ENCODE peak calls at places on chromosomes 1 and 21, in five cellular contexts. P is uterus, G is A549, H is right lobe of liver, S is thoracic aorta. I is an unnamed sample.

GRCh38 chr1:22428672-22429071 is 23.0 kb upstream of the ZBTB40 start:
- DNase-seq in G (peak), H (no peak), P (no peak), S (no peak), I (no peak)

GRCh38 chr21:45980697-45981096 is 873 bp upstream of the COL6A1 start:
- DNase-seq in S (no peak), G (no peak), H (no peak), P (no peak), I (no peak)

GRCh38 chr1:198155253-198155652 is 1.5 kb upstream of the NEK7 start:
- DNase-seq in P (no peak), G (peak), S (no peak), H (no peak), I (no peak)

GRCh38 chr1:104801344-104801743 is 1051.6 kb downstream of the AMY1C start:
- DNase-seq in G (no peak), S (no peak), P (no peak), H (no peak), I (no peak)

GRCh38 chr1:45103534-45103933 is 91.5 kb downstream of the UROD start:
- DNase-seq in H (no peak), G (no peak), P (no peak), S (no peak), I (no peak)

GRCh38 chr21:16563795-16564194 is 834.0 kb downstream of the USP25 start:
- DNase-seq in H (peak), P (no peak), S (no peak), G (peak), I (no peak)

GRCh38 chr1:150001415-150001814 is 9.1 kb downstream of the OTUD7B start:
- DNase-seq in H (no peak), S (no peak), G (no peak), P (no peak), I (no peak)

GRCh38 chr1:150127868-150128267 is 21.8 kb upstream of the PLEKHO1 start:
- DNase-seq in G (no peak), H (no peak), P (no peak), S (no peak), I (no peak)

GRCh38 chr1:163131981-163132380 is 62.8 kb downstream of the RGS4 start:
- DNase-seq in H (no peak), P (no peak), S (no peak), G (no peak), I (no peak)

GRCh38 chr1:2631136-2632050 is 1.4 kb downstream of the MMEL1 start:
- DNase-seq in H (no peak), G (no peak), S (no peak), P (no peak), I (no peak)

GRCh38 chr1:64936958-64937357 is 29.4 kb downstream of the JAK1 start:
- DNase-seq in S (no peak), G (no peak), P (no peak), H (peak), I (no peak)

GRCh38 chr21:39676054-39676771 is 63.5 kb downstream of the B3GALT5 start:
- DNase-seq in S (no peak), G (peak), H (no peak), P (peak), I (no peak)

GRCh38 chr1:15833069-15833679 is 14.3 kb upstream of the SPEN start:
- DNase-seq in G (peak), P (peak), H (peak), S (no peak), I (peak)

GRCh38 chr1:218482683-218483082 is 137.5 kb downstream of the TGFB2 start:
- DNase-seq in H (no peak), S (no peak), P (no peak), G (no peak), I (no peak)

GRCh38 chr1:29136463-29136915 is 12.8 kb upstream of the TMEM200B start:
- DNase-seq in P (peak), S (no peak), H (peak), G (no peak), I (no peak)

GRCh38 chr1:177883581-177883980 is 86.3 kb downstream of the SEC16B start:
- DNase-seq in P (no peak), G (no peak), S (no peak), H (no peak), I (no peak)

GRCh38 chr1:44820945-44821715 is 12.8 kb downstream of the BTBD19 start:
- DNase-seq in G (no peak), S (no peak), P (no peak), H (peak), I (no peak)

GRCh38 chr1:31798433-31799195 is 17.2 kb downstream of the SPOCD1 start:
- DNase-seq in H (no peak), S (peak), P (no peak), G (peak), I (no peak)

GRCh38 chr1:45326627-45327591 is at the start of gene HPDL:
- DNase-seq in H (peak), G (peak), S (no peak), P (peak), I (peak)

GRCh38 chr1:21933397-21934248 is 3.5 kb downstream of the HSPG2 start:
- DNase-seq in G (no peak), P (peak), S (no peak), H (peak), I (no peak)

GRCh38 chr21:43928230-43928607 is 63.2 kb downstream of the AGPAT3 start:
- DNase-seq in G (no peak), S (no peak), H (peak), P (no peak), I (no peak)

GRCh38 chr1:221527886-221528634 is 213.8 kb downstream of the DUSP10 start:
- DNase-seq in S (no peak), G (no peak), H (no peak), P (no peak), I (no peak)

GRCh38 chr1:240508950-240509349 is 103.0 kb downstream of the GREM2 start:
- DNase-seq in S (no peak), P (no peak), H (no peak), G (no peak), I (no peak)

GRCh38 chr1:65459397-65459768 is 38.9 kb downstream of the LEPR start:
- DNase-seq in P (no peak), S (no peak), H (no peak), G (peak), I (no peak)

GRCh38 chr1:32877211-32878110 is 6.7 kb upstream of the FNDC5 start:
- DNase-seq in H (peak), P (no peak), G (no peak), S (no peak), I (no peak)

GRCh38 chr1:25676488-25676887 is 59.9 kb downstream of the MAN1C1 start:
- DNase-seq in H (peak), G (no peak), S (no peak), P (no peak), I (no peak)

GRCh38 chr1:44300882-44301281 is 54.2 kb downstream of the ERI3 start:
- DNase-seq in P (no peak), S (no peak), H (no peak), G (no peak), I (no peak)

GRCh38 chr1:232986000-232986922 is 35.9 kb downstream of the NTPCR start:
- DNase-seq in G (no peak), S (no peak), H (no peak), P (no peak), I (no peak)

GRCh38 chr1:37556712-37557196 is at the start of gene DNALI1:
- DNase-seq in G (peak), P (peak), H (peak), S (peak), I (peak)

GRCh38 chr1:147771216-147772125 is 11.1 kb upstream of the GJA5 start:
- DNase-seq in G (no peak), P (peak), H (no peak), S (peak), I (no peak)

GRCh38 chr1:92404661-92405060 is 82.1 kb downstream of the GFI1 start:
- DNase-seq in P (no peak), G (no peak), S (no peak), H (no peak), I (no peak)

GRCh38 chr1:53593758-53594380 is 134.7 kb downstream of the DMRTB1 start:
- DNase-seq in H (no peak), P (no peak), G (peak), S (no peak), I (no peak)

GRCh38 chr1:145906954-145907755 is 2.7 kb downstream of the ITGA10 start:
- DNase-seq in S (no peak), H (no peak), G (no peak), P (no peak), I (no peak)

GRCh38 chr1:87956072-87956471 is 627.4 kb downstream of the LMO4 start:
- DNase-seq in H (no peak), S (peak), G (peak), P (peak), I (no peak)

GRCh38 chr1:220874201-220874655 is 5.0 kb upstream of the HLX start:
- DNase-seq in H (peak), P (peak), G (peak), S (no peak), I (no peak)

GRCh38 chr1:30719406-30720270 is 3.7 kb downstream of the MATN1 start:
- DNase-seq in H (no peak), G (peak), S (no peak), P (no peak), I (no peak)
- H3K27ac ChIP-seq in H (peak), G (peak), S (peak), P (peak), I (peak)

GRCh38 chr21:18499761-18500376 is 96.3 kb upstream of the TMPRSS15 start:
- DNase-seq in P (no peak), H (no peak), G (peak), S (no peak), I (peak)
- H3K27ac ChIP-seq in P (no peak), H (no peak), G (no peak), S (no peak), I (no peak)

DNA sequence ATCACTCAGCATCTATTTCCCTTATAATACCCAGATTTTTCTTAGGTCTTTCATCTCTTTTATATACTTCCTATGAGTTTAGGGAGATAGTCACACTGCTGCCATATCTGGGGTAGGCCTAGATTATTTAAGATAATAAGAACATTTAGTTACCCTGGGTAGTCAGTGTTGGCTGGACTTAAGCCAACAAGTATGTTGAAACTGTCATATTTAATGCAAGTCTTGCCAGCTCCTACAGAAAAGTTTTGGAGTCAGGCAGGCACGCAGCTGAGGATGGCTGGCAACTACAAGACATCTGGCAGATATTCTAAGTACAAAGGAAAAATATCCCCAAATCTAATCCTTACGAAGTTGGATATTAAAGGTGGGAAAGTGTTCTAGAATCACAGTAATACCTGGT is 19.2 kb upstream of the DEPDC1 start:
- DNase-seq in P (no peak), G (no peak), H (no peak), S (no peak), I (no peak)
- H3K27ac ChIP-seq in P (no peak), G (no peak), H (no peak), S (no peak), I (no peak)

GRCh38 chr1:10794724-10795304 is 1.6 kb downstream of the CASZ1 start:
- DNase-seq in S (no peak), G (peak), H (peak), P (no peak), I (no peak)
- H3K27ac ChIP-seq in S (no peak), G (peak), H (no peak), P (peak), I (no peak)

GRCh38 chr1:180154003-180154324 is 705 bp upstream of the QSOX1 start:
- DNase-seq in P (no peak), G (no peak), H (no peak), S (no peak), I (no peak)
- H3K27ac ChIP-seq in P (peak), G (peak), H (peak), S (peak), I (peak)

DNA sequence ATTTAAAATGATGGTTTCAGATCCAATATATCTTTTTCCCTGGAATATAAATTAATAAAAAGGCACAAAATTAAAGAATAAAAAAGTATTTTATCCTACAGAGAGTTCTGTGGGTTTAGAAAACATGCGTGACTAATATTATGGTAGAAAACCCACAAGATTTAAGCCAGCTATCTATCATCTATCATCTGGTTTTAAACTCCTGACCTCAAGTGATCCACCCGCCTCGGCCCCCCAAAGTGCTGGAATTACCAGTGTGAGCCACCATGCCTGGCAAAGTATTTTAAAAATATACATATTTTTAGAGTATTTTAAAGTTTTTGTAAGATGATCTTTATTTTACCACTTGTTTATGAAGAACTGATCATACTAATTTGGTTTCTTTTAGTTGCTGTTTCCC is 79.5 kb downstream of the NRIP1 start:
- DNase-seq in H (no peak), S (no peak), G (no peak), P (no peak), I (no peak)
- H3K27ac ChIP-seq in H (no peak), S (no peak), G (no peak), P (no peak), I (no peak)

I was measured in tibial nerve.